ENCODE peak calls at places on chromosome 9, in five cellular contexts. A, P, U, E and H are unnamed samples.

GRCh38 chr9:79263666-79264460 is 307.9 kb upstream of the TLE4 start:
- DNase-seq in A (no peak), P (no peak), U (no peak), E (no peak), H (peak; percentile 21)

GRCh38 chr9:98929096-98929495 is 14.6 kb upstream of the COL15A1 start:
- DNase-seq in A (no peak), P (no peak), U (no peak), E (no peak), H (no peak)

GRCh38 chr9:89380437-89381307 is 62.4 kb downstream of the SECISBP2 start:
- DNase-seq in A (no peak), P (no peak), U (no peak), E (no peak), H (peak; percentile 75)

GRCh38 chr9:96495341-96495740 is 45.4 kb downstream of the HABP4 start:
- DNase-seq in A (no peak), P (peak; percentile 48), U (no peak), E (no peak), H (peak; percentile 93)

GRCh38 chr9:98807811-98808195 is 333 bp downstream of the GALNT12 start:
- DNase-seq in A (peak; percentile 46), P (no peak), U (no peak), E (no peak), H (peak; percentile 22)

GRCh38 chr9:14747116-14747515 is 24.6 kb upstream of the CER1 start:
- DNase-seq in A (no peak), P (no peak), U (no peak), E (no peak), H (no peak)

GRCh38 chr9:121107041-121107440 is 32.3 kb downstream of the CNTRL start:
- DNase-seq in A (no peak), P (no peak), U (no peak), E (no peak), H (no peak)

GRCh38 chr9:72585737-72586136 is 64.3 kb downstream of the TMC1 start:
- DNase-seq in A (no peak), P (peak; percentile 46), U (peak; percentile 19), E (no peak), H (peak; percentile 89)

GRCh38 chr9:137000177-137000930 is 4.0 kb upstream of the CLIC3 start:
- DNase-seq in A (no peak), P (no peak), U (no peak), E (no peak), H (peak; percentile 79)

GRCh38 chr9:79489241-79490000 is 82.3 kb upstream of the TLE4 start:
- DNase-seq in A (no peak), P (no peak), U (peak; percentile 80), E (no peak), H (peak; percentile 74)

GRCh38 chr9:4333787-4334186 is 33.9 kb upstream of the GLIS3 start:
- DNase-seq in A (no peak), P (no peak), U (no peak), E (no peak), H (no peak)

GRCh38 chr9:124473310-124473709 is 23.1 kb downstream of the ADGRD2 start:
- DNase-seq in A (no peak), P (no peak), U (no peak), E (no peak), H (no peak)

GRCh38 chr9:71941998-71942567 is 30.6 kb downstream of the C9orf85 start:
- DNase-seq in A (no peak), P (no peak), U (no peak), E (no peak), H (no peak)

GRCh38 chr9:124743686-124744348 is 27.3 kb downstream of the NR6A1 start:
- DNase-seq in A (no peak), P (no peak), U (no peak), E (no peak), H (no peak)

GRCh38 chr9:71218774-71219173 is 97.4 kb upstream of the TRPM3 start:
- DNase-seq in A (no peak), P (no peak), U (no peak), E (no peak), H (no peak)

GRCh38 chr9:126112135-126112720 is 214.4 kb upstream of the MVB12B start:
- DNase-seq in A (no peak), P (no peak), U (no peak), E (no peak), H (no peak)

GRCh38 chr9:119961774-119962408 is 592.7 kb upstream of the BRINP1 start:
- DNase-seq in A (peak; percentile 29), P (peak; percentile 16), U (peak; percentile 2), E (no peak), H (peak; percentile 39)

GRCh38 chr9:19102181-19102630 is 498 bp downstream of the HAUS6 start:
- DNase-seq in A (peak; percentile 24), P (no peak), U (no peak), E (no peak), H (peak; percentile 48)